ENCODE peak calls at places on chromosomes 5 and 9, in six cellular contexts. B is AG10803, N is astrocyte of the hippocampus, Q is fibroblast of lung, F is astrocyte of the spinal cord, Y is heart right ventricle. M is an unnamed sample.

GRCh38 chr5:93461751-93462150 is 119.3 kb downstream of the NR2F1-AS1 start:
- DNase-seq in B (peak), N (peak), Q (peak), F (peak), Y (no peak), M (peak)

GRCh38 chr5:1526681-1527131 is 2.9 kb upstream of the LPCAT1 start:
- DNase-seq in B (no peak), N (no peak), Q (no peak), F (no peak), Y (no peak), M (no peak)

GRCh38 chr9:76403352-76403751 is 9.1 kb upstream of the RFK start:
- DNase-seq in B (peak), N (peak), Q (peak), F (peak), Y (no peak), M (peak)

GRCh38 chr9:87675906-87676515 is 49.9 kb upstream of the CTSL start:
- DNase-seq in B (no peak), N (no peak), Q (no peak), F (no peak), Y (no peak), M (no peak)

GRCh38 chr5:170306381-170306790 is 8.8 kb upstream of the LCP2 start:
- DNase-seq in B (peak), N (peak), Q (peak), F (peak), Y (peak), M (peak)

GRCh38 chr9:122389799-122390481 is 19.1 kb downstream of the PTGS1 start:
- DNase-seq in B (no peak), N (no peak), Q (no peak), F (peak), Y (no peak), M (no peak)

GRCh38 chr5:110852053-110852452 is 113.2 kb downstream of the SLC25A46 start:
- DNase-seq in B (no peak), N (peak), Q (no peak), F (no peak), Y (no peak), M (no peak)

GRCh38 chr9:85741112-85741874 is 461 bp downstream of the AGTPBP1 start:
- DNase-seq in B (no peak), N (no peak), Q (peak), F (no peak), Y (no peak), M (peak)

GRCh38 chr5:150302301-150303069 is at the start of gene ARSI:
- DNase-seq in B (peak), N (peak), Q (peak), F (peak), Y (peak), M (no peak)

GRCh38 chr9:72211047-72211446 is 61.8 kb downstream of the GDA start:
- DNase-seq in B (no peak), N (no peak), Q (no peak), F (no peak), Y (no peak), M (no peak)